ENCODE peak calls at places on chromosomes 6 and 20, in seven cellular contexts. E is left ventricle myocardium inferior; G is hepatocyte; P is cardiac muscle cell; S is PC-9; A is CD8-positive, alpha-beta T cell; B is fibroblast of lung. L is an unnamed sample. For H3K27me3, the result is how much of the 10 kb centered on the place peaks cover.

GRCh38 chr20:48706116-48706656 is 121.6 kb downstream of the PREX1 start:
- DNase-seq in B (no peak), P (no peak), S (no peak), A (no peak), G (no peak), E (no peak), L (no peak)

GRCh38 chr20:49656304-49656703 is 57.4 kb downstream of the B4GALT5 start:
- DNase-seq in B (peak), P (no peak), S (no peak), E (no peak), A (no peak), G (no peak), L (no peak)

GRCh38 chr20:57650266-57650665 is 30.0 kb upstream of the ZBP1 start:
- DNase-seq in P (no peak), B (no peak), A (no peak), S (no peak), G (peak), E (no peak), L (no peak)

GRCh38 chr6:5061152-5061551 is 24.0 kb upstream of the PPP1R3G start:
- DNase-seq in A (no peak), G (no peak), P (no peak), E (no peak), S (no peak), B (no peak), L (no peak)

GRCh38 chr6:8080338-8081151 is 16.4 kb upstream of the BLOC1S5 start:
- DNase-seq in E (no peak), G (peak), S (peak), A (no peak), P (no peak), B (peak), L (peak)

GRCh38 chr6:142275146-142276006 is 26.4 kb upstream of the ADGRG6 start:
- DNase-seq in E (no peak), A (no peak), B (peak), G (peak), P (no peak), S (no peak), L (peak)

GRCh38 chr20:54350415-54350814 is 125.0 kb upstream of the DOK5 start:
- DNase-seq in B (peak), G (no peak), A (no peak), S (no peak), E (no peak), P (no peak), L (no peak)

GRCh38 chr6:53718597-53719460 is 53.3 kb upstream of the KLHL31 start:
- DNase-seq in E (no peak), G (peak), A (no peak), S (peak), B (peak), P (peak), L (peak)

GRCh38 chr20:47181056-47181862 is 175.2 kb downstream of the ZMYND8 start:
- DNase-seq in A (no peak), E (no peak), S (peak), G (peak), B (peak), P (no peak), L (peak)

GRCh38 chr20:2101057-2101934 is at the start of gene STK35:
- DNase-seq in G (peak), S (peak), A (no peak), P (no peak), E (no peak), B (no peak), L (peak)

GRCh38 chr6:120981835-120982234 is 352.4 kb downstream of the TBC1D32 start:
- DNase-seq in S (no peak), E (no peak), B (no peak), G (no peak), P (no peak), A (no peak), L (no peak)

GRCh38 chr6:122081921-122082320 is 317.5 kb upstream of the HSF2 start:
- DNase-seq in S (no peak), A (no peak), P (no peak), G (no peak), B (no peak), E (no peak), L (no peak)

GRCh38 chr6:44538841-44539240 is 151.3 kb downstream of the CDC5L start:
- DNase-seq in A (no peak), E (no peak), S (no peak), B (no peak), P (no peak), G (no peak), L (no peak)

GRCh38 chr6:107666084-107666981 is 157.8 kb downstream of the SCML4 start:
- DNase-seq in P (no peak), E (no peak), A (no peak), S (peak), B (peak), G (peak), L (peak)

GRCh38 chr6:101110814-101111213 is 229.7 kb upstream of the ASCC3 start:
- DNase-seq in B (no peak), G (no peak), A (no peak), S (no peak), P (no peak), E (no peak), L (peak)

GRCh38 chr6:104639671-104640070 is 220.0 kb downstream of the HACE1 start:
- DNase-seq in P (no peak), B (peak), A (no peak), G (no peak), E (no peak), S (no peak), L (peak)

GRCh38 chr20:32396656-32397160 is 38.6 kb downstream of the ASXL1 start:
- DNase-seq in A (no peak), G (no peak), E (no peak), B (no peak), S (no peak), P (no peak), L (no peak)

GRCh38 chr6:82240191-82240590 is 7.4 kb downstream of the IBTK start:
- DNase-seq in G (no peak), P (no peak), A (no peak), E (no peak), B (no peak), S (no peak), L (no peak)

GRCh38 chr20:49349678-49350077 is 71.8 kb upstream of the ZNFX1 start:
- DNase-seq in E (no peak), B (no peak), P (no peak), S (no peak), G (no peak), A (no peak), L (no peak)

GRCh38 chr20:57106030-57106682 is 160.3 kb downstream of the BMP7 start:
- DNase-seq in A (no peak), S (no peak), E (no peak), P (no peak), B (no peak), G (no peak), L (no peak)

GRCh38 chr20:8127553-8128255 is 4.4 kb upstream of the PLCB1 start:
- DNase-seq in P (no peak), E (no peak), G (no peak), B (peak), A (no peak), S (no peak), L (no peak)

GRCh38 chr6:6920114-6920983 is 187.4 kb upstream of the RREB1 start:
- DNase-seq in P (no peak), G (no peak), S (no peak), B (no peak), A (no peak), E (no peak), L (no peak)

GRCh38 chr20:62828551-62829230 is 11.8 kb downstream of the COL9A3 start:
- DNase-seq in S (peak), E (no peak), G (no peak), P (no peak), B (no peak), A (peak), L (no peak)

DNA sequence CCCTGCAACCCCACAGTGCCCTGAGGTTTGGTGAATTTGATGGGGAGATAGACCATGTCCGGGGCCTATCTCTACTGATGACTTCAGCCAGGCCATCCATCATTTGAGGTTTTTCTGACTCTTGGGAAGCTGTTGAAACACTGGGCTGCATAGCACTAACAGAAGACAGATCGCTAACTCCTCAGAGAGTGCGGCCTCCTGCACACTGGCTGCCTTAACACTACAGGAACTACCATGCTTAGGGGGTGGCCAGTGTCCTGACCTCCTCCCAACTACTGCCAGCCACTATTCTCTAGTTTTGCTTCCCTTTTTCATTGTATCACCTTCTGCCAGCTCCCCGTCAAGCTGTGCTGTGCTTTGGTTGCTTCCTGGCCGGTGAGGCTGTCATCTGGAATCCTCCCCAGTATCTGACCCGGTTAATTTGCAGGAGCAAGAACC is 57.1 kb upstream of the TRAF3IP2 start:
- DNase-seq in B (peak), P (no peak), E (no peak), S (no peak), G (no peak), A (no peak), L (no peak)
- H3K4me3 ChIP-seq in B (no peak), P (no peak), E (peak), S (no peak), G (no peak), A (no peak), L (no peak)

GRCh38 chr6:66496659-66497058 is 789.6 kb upstream of the EYS start:
- DNase-seq in B (no peak), G (peak), S (no peak), A (no peak), E (no peak), P (peak), L (peak)
- TF ChIP-seq CTCF in B (peak), G (peak), S (peak), A (no peak), E (no peak), P (no peak), L (no peak)

DNA sequence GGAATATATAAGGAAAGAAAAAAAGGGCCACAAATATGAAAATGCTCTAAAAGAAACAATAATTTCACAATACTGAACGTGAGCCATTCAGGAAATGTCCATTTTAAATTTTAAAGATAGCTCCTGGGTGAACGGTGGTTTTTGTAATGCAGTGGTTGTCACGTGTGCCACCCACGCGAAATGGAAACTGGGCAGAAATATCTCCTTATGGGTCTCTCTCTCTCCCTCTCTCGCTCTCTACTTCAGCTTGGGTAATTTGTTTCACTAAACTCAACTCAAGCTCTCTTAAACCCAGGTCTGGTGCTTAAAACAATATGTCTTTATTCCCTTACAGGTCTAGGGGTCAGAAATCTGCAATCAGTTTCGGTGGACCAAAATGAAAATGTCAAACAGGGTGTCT is 150.8 kb downstream of the OR2B2 start:
- DNase-seq in P (no peak), G (no peak), S (no peak), B (peak), E (no peak), A (no peak), L (no peak)
- H3K27me3 ChIP-seq in P (under half), G (under half), S (under half), B (under half), E (half or more), A (under half), L (under half)

GRCh38 chr6:117602151-117602898 is at the start of gene GOPC:
- DNase-seq in E (peak), A (peak), P (peak), B (peak), S (peak), G (peak), L (peak)

GRCh38 chr6:117597755-117598154 is 4.6 kb downstream of the GOPC start:
- DNase-seq in S (no peak), P (no peak), B (no peak), E (no peak), A (no peak), G (no peak), L (no peak)

GRCh38 chr6:117602899-117603588 is 733 bp upstream of the GOPC start:
- DNase-seq in E (no peak), P (no peak), B (no peak), A (no peak), G (no peak), S (no peak), L (no peak)

GRCh38 chr6:117601811-117602150 is 530 bp downstream of the GOPC start:
- DNase-seq in S (no peak), B (no peak), E (peak), A (no peak), P (no peak), G (no peak), L (peak)

GRCh38 chr6:117600008-117600743 is 2.1 kb downstream of the GOPC start:
- DNase-seq in A (no peak), P (no peak), G (no peak), E (no peak), B (peak), S (no peak), L (peak)
- H3K4me3 ChIP-seq in A (no peak), P (peak), G (peak), E (peak), B (peak), S (peak), L (peak)

DNA sequence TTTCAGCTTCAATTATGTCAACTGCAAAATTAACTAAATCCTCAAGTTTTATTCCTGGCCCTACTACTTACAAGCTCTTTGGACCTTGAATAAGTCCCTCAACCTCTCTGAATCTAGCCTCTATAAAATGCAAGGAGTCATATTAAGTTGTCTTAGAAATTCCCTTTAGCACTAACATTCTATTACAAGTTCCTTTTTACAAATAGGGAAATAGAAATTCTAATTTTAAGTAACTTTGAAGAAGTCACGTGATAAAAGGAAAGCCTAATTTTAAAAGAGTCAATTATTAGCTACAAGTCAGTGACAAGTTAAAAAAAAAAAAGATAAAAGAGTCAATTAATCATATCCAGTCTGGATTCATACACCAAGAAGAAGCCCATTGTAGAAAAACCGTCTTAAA is 24.6 kb upstream of the GTF3C6 start:
- DNase-seq in B (no peak), P (no peak), G (no peak), A (no peak), S (no peak), E (no peak), L (no peak)
- TF ChIP-seq CTCF in B (no peak), P (no peak), G (no peak), A (no peak), S (no peak), E (no peak), L (no peak)

GRCh38 chr6:83432626-83433025 is 1.8 kb upstream of the ME1 start:
- DNase-seq in E (no peak), S (no peak), G (no peak), P (no peak), A (no peak), B (no peak), L (no peak)

GRCh38 chr6:83429857-83430605 is 820 bp downstream of the ME1 start:
- DNase-seq in S (peak), B (peak), P (peak), G (peak), E (no peak), A (no peak), L (peak)

GRCh38 chr6:83431545-83432165 is 804 bp upstream of the ME1 start:
- DNase-seq in P (no peak), G (peak), S (peak), E (no peak), B (no peak), A (no peak), L (peak)

GRCh38 chr6:83430606-83431544 is at the start of gene ME1:
- DNase-seq in B (peak), G (peak), S (peak), P (peak), A (peak), E (peak), L (peak)

DNA sequence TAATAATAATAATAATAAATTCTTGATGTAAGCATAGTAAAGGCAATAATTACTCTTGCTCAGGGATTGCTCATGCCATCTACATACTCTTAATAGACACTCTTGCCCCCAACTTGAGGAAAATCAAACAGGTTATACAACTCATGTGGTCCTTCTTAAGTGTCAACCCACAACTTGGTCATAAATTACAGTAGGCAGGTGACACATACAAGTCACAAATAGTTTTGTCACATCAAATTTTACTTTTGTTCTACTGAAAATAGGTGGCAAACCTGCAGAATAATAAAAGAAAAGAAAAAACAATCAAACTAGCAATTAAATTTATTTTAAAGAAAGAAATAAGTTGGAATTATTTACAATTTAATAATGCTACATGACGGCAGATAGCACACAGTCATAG is 1.6 kb downstream of the ME1 start:
- DNase-seq in B (no peak), G (no peak), P (no peak), S (peak), E (no peak), A (no peak), L (no peak)
- H3K27me3 ChIP-seq in B (under half), G (under half), P (under half), S (under half), E (under half), A (under half), L (under half)

GRCh38 chr6:55853008-55854001 is 22.1 kb downstream of the BMP5 start:
- DNase-seq in A (no peak), S (no peak), B (no peak), E (no peak), G (no peak), P (no peak), L (no peak)
- H3K4me3 ChIP-seq in A (no peak), S (no peak), B (no peak), E (no peak), G (no peak), P (no peak), L (no peak)

L was measured in bronchial epithelial cell.